ENCODE peak calls at places on chromosome 20, in five cellular contexts. C, Y, T, L and P are unnamed samples.

GRCh38 chr20:24657211-24657610 is 187.8 kb downstream of the SYNDIG1 start:
- DNase-seq in L (no peak), C (no peak), Y (no peak), T (peak), P (no peak)

GRCh38 chr20:10671221-10671849 is 2.5 kb downstream of the JAG1 start:
- DNase-seq in T (no peak), L (no peak), C (no peak), Y (no peak), P (peak)

GRCh38 chr20:43676368-43676767 is 9.5 kb downstream of the MYBL2 start:
- DNase-seq in C (no peak), Y (no peak), T (no peak), L (no peak), P (no peak)

GRCh38 chr20:47825011-47825762 is 39.9 kb upstream of the SULF2 start:
- DNase-seq in T (no peak), Y (no peak), C (no peak), L (no peak), P (no peak)

GRCh38 chr20:59985864-59986263 is 27.6 kb downstream of the CDH26 start:
- DNase-seq in L (no peak), T (no peak), Y (no peak), C (no peak), P (peak)

GRCh38 chr20:37188787-37189186 is 9.4 kb upstream of the MROH8 start:
- DNase-seq in Y (no peak), L (no peak), T (no peak), C (no peak), P (no peak)

GRCh38 chr20:58697201-58697866 is 4.7 kb downstream of the NPEPL1 start:
- DNase-seq in L (no peak), T (no peak), C (no peak), Y (no peak), P (no peak)

GRCh38 chr20:60298647-60299046 is 340.4 kb downstream of the CDH26 start:
- DNase-seq in C (no peak), Y (no peak), T (no peak), L (no peak), P (no peak)

GRCh38 chr20:41364967-41365765 is 1.5 kb downstream of the EMILIN3 start:
- DNase-seq in Y (no peak), C (no peak), T (no peak), L (no peak), P (no peak)

GRCh38 chr20:20076297-20077065 is 24.1 kb downstream of the CFAP61 start:
- DNase-seq in Y (no peak), L (no peak), T (peak), C (no peak), P (no peak)

GRCh38 chr20:52972190-52972937 is at the start of gene TSHZ2:
- DNase-seq in L (no peak), Y (peak), T (no peak), C (no peak), P (no peak)

GRCh38 chr20:51583499-51583898 is 41.0 kb upstream of the NFATC2 start:
- DNase-seq in T (no peak), Y (no peak), C (no peak), L (no peak), P (no peak)

GRCh38 chr20:37630993-37631392 is 62.8 kb upstream of the CTNNBL1 start:
- DNase-seq in C (no peak), L (no peak), Y (no peak), T (no peak), P (no peak)